ENCODE peak calls at places on chromosomes 4 and X, in eight cellular contexts. U is body of pancreas, G is neural crest cell, W is endothelial cell, Z is lung, A is cardiac muscle cell, K is lower lobe of right lung, J is transverse colon. T is an unnamed sample.

GRCh38 chr4:10605746-10606482 is 78.7 kb downstream of the CLNK start:
- DNase-seq in U (no peak), G (no peak), W (no peak), A (no peak), Z (no peak), J (no peak), K (no peak), T (no peak)

GRCh38 chrX:37347420-37347819 is 1.7 kb upstream of the PRRG1 start:
- DNase-seq in G (no peak), Z (no peak), K (no peak), A (peak; percentile 81), J (no peak), U (no peak), W (no peak), T (no peak)

GRCh38 chr4:105471566-105472176 is 2.2 kb downstream of the PPA2 start:
- DNase-seq in U (peak; percentile 76), W (peak; percentile 75), K (no peak), J (peak; percentile 78), A (peak; percentile 83), Z (peak; percentile 75), G (peak; percentile 67), T (peak; percentile 58)

GRCh38 chr4:122700178-122700725 is 32.3 kb upstream of the BBS12 start:
- DNase-seq in Z (no peak), K (no peak), W (no peak), G (no peak), J (peak; percentile 65), U (peak; percentile 67), A (peak; percentile 87), T (no peak)

GRCh38 chr4:8843597-8843996 is 28.0 kb downstream of the HMX1 start:
- DNase-seq in J (no peak), W (no peak), U (no peak), Z (no peak), G (no peak), A (no peak), K (no peak), T (no peak)

GRCh38 chrX:149950681-149951080 is 12.4 kb upstream of the EOLA2 start:
- DNase-seq in Z (no peak), W (no peak), U (no peak), K (no peak), G (peak; percentile 8), A (peak; percentile 69), J (no peak), T (no peak)

GRCh38 chrX:153774576-153775292 is 6.1 kb upstream of the SRPK3 start:
- DNase-seq in K (peak; percentile 32), J (no peak), W (no peak), G (no peak), Z (no peak), U (peak; percentile 5), A (no peak), T (peak; percentile 0)

GRCh38 chrX:122641136-122641535 is 542.9 kb upstream of the GRIA3 start:
- DNase-seq in K (no peak), J (no peak), W (no peak), G (no peak), U (no peak), A (no peak), Z (no peak), T (no peak)

GRCh38 chr4:87659247-87659931 is 9.3 kb downstream of the DMP1 start:
- DNase-seq in K (no peak), W (no peak), G (no peak), J (no peak), A (no peak), U (no peak), Z (no peak), T (no peak)

GRCh38 chrX:40579880-40580536 is 762 bp upstream of the ATP6AP2 start:
- DNase-seq in Z (no peak), G (no peak), W (no peak), K (no peak), A (no peak), J (no peak), U (no peak), T (no peak)

GRCh38 chr4:151541438-151542071 is 132.6 kb downstream of the FHIP1A start:
- DNase-seq in W (no peak), A (peak; percentile 65), K (no peak), J (no peak), G (no peak), U (no peak), Z (no peak), T (peak; percentile 12)

GRCh38 chrX:69133561-69134542 is 31.4 kb downstream of the PJA1 start:
- DNase-seq in K (no peak), A (peak; percentile 84), G (peak; percentile 33), W (peak; percentile 47), Z (no peak), J (no peak), U (no peak), T (peak; percentile 34)

GRCh38 chr4:89509708-89510269 is 202.2 kb upstream of the GPRIN3 start:
- DNase-seq in U (no peak), K (no peak), Z (no peak), J (no peak), G (no peak), A (peak; percentile 92), W (no peak), T (no peak)

GRCh38 chr4:153222162-153222789 is 18.0 kb downstream of the TRIM2 start:
- DNase-seq in G (no peak), J (peak; percentile 64), W (peak; percentile 48), U (peak; percentile 40), A (peak; percentile 80), K (no peak), Z (no peak), T (peak; percentile 49)

GRCh38 chr4:78311306-78311705 is 240.3 kb upstream of the ANXA3 start:
- DNase-seq in W (no peak), A (no peak), G (no peak), U (no peak), J (no peak), K (no peak), Z (no peak), T (no peak)

GRCh38 chrX:119389854-119390501 is 9.2 kb upstream of the SLC25A43 start:
- DNase-seq in G (no peak), K (no peak), W (no peak), Z (no peak), J (no peak), A (no peak), U (no peak), T (peak; percentile 15)

GRCh38 chr4:63607186-63607872 is 801.9 kb downstream of the TECRL start:
- DNase-seq in J (no peak), W (no peak), U (no peak), Z (no peak), G (no peak), K (no peak), A (no peak), T (no peak)

GRCh38 chrX:10217218-10217617 is 60.4 kb downstream of the CLCN4 start:
- DNase-seq in W (no peak), G (no peak), A (no peak), U (no peak), J (no peak), K (no peak), Z (no peak), T (no peak)

GRCh38 chrX:31705816-31706215 is 634.0 kb upstream of the FTHL17 start:
- DNase-seq in U (no peak), A (no peak), K (no peak), Z (no peak), J (no peak), W (no peak), G (no peak), T (no peak)

GRCh38 chr4:127505203-127505602 is 127.6 kb upstream of the INTU start:
- DNase-seq in K (no peak), G (no peak), W (no peak), J (no peak), Z (no peak), U (peak; percentile 60), A (peak; percentile 92), T (no peak)

GRCh38 chrX:43551590-43551989 is 104.5 kb upstream of the MAOA start:
- DNase-seq in A (no peak), G (no peak), Z (no peak), U (peak; percentile 9), K (no peak), W (no peak), J (no peak), T (peak; percentile 3)

GRCh38 chr4:147707892-147708672 is 23.8 kb upstream of the ARHGAP10 start:
- DNase-seq in U (peak; percentile 76), K (no peak), G (peak; percentile 29), A (peak; percentile 58), Z (peak; percentile 43), W (peak; percentile 35), J (peak; percentile 33), T (peak; percentile 48)

GRCh38 chr4:83212041-83212851 is 72.4 kb downstream of the COQ2 start:
- DNase-seq in W (no peak), Z (no peak), J (peak; percentile 71), G (no peak), A (no peak), K (no peak), U (peak; percentile 47), T (no peak)

GRCh38 chrX:47662144-47662657 is 3.2 kb upstream of the UXT start:
- DNase-seq in G (no peak), K (no peak), Z (no peak), A (peak; percentile 90), W (no peak), J (no peak), U (no peak), T (no peak)

GRCh38 chrX:18899796-18900380 is 84.0 kb downstream of the PHKA2 start:
- DNase-seq in W (peak; percentile 28), K (no peak), J (no peak), Z (no peak), A (peak; percentile 10), U (no peak), G (no peak), T (peak; percentile 21)
- TF ChIP-seq CTCF in W (no peak), K (peak; percentile 31), J (no peak), Z (no peak), A (peak; percentile 21), U (peak; percentile 16), G (peak; percentile 51), T (peak; percentile 31)

GRCh38 chr4:75398501-75398900 is 115.7 kb downstream of the RCHY1 start:
- DNase-seq in Z (no peak), G (no peak), W (no peak), K (no peak), J (no peak), U (no peak), A (no peak), T (no peak)
- TF ChIP-seq CTCF in Z (no peak), G (no peak), W (no peak), K (no peak), J (no peak), U (no peak), A (no peak), T (no peak)

DNA sequence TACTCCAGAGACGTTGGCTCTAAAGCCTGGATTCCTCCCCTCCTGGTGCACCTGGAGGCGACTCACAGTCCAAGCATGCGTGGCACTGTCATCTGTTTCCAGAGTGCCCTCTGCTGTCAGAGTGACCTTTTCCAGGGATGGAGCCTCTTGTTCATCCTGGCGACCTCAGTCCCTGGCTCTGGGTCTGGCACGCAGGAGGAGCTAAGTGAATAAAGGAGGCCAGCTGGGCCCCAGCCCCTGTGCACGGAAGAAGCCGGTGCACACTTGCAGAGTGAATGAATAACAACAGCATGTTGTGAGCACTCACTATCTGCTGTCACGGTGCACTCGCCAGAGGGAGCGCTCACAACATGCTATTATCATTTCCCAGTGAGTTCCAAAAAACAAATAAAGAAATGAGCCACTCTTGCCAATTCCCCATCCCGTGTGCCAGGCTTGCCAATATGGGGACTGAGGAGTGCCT is 27.8 kb upstream of the PSAPL1 start:
- DNase-seq in G (no peak), K (no peak), J (no peak), A (peak; percentile 20), Z (no peak), U (no peak), W (no peak), T (no peak)
- TF ChIP-seq CTCF in G (no peak), K (no peak), J (no peak), A (peak; percentile 27), Z (no peak), U (peak; percentile 9), W (no peak), T (no peak)

GRCh38 chr4:165324203-165324917 is 3.1 kb upstream of the MSMO1 start:
- DNase-seq in A (no peak), Z (no peak), J (no peak), G (no peak), U (no peak), W (no peak), K (no peak), T (no peak)
- TF ChIP-seq CTCF in A (no peak), Z (no peak), J (no peak), G (no peak), U (no peak), W (no peak), K (no peak), T (no peak)

T was measured in nephron progenitor cell.